ENCODE peak calls at places on chromosomes 16 and 17, in seven cellular contexts. One of them, this sample, is unnamed.

GRCh38 chr17:12320286-12320685 is 299.6 kb downstream of the MAP2K4 start:
- DNase-seq in occipital lobe: no peak
- DNase-seq in kidney: no peak
- DNase-seq in T-helper 2 cell: no peak
- DNase-seq in activated naive CD4-positive, alpha-beta T cell: no peak
- DNase-seq in activated T-helper 1 cell treated with Interleukin-2 at 50 U/mL for 16 hours: no peak
- DNase-seq in SK-N-SH: no peak
- DNase-seq in this sample: no peak

GRCh38 chr16:27311449-27311831 is 2.3 kb upstream of the IL4R start:
- DNase-seq in SK-N-SH: peak; percentile 36
- DNase-seq in activated T-helper 1 cell treated with Interleukin-2 at 50 U/mL for 16 hours: no peak
- DNase-seq in T-helper 2 cell: no peak
- DNase-seq in activated naive CD4-positive, alpha-beta T cell: no peak
- DNase-seq in kidney: no peak
- DNase-seq in occipital lobe: no peak
- DNase-seq in this sample: no peak

GRCh38 chr17:7023576-7024401 is 939 bp downstream of the BCL6B start:
- DNase-seq in T-helper 2 cell: peak; percentile 91
- DNase-seq in activated T-helper 1 cell treated with Interleukin-2 at 50 U/mL for 16 hours: peak; percentile 86
- DNase-seq in kidney: peak; percentile 97
- DNase-seq in SK-N-SH: peak; percentile 95
- DNase-seq in activated naive CD4-positive, alpha-beta T cell: peak; percentile 84
- DNase-seq in occipital lobe: peak; percentile 63
- DNase-seq in this sample: peak; percentile 93

GRCh38 chr16:63403792-63404191 is 1367.6 kb upstream of the CDH8 start:
- DNase-seq in activated T-helper 1 cell treated with Interleukin-2 at 50 U/mL for 16 hours: no peak
- DNase-seq in activated naive CD4-positive, alpha-beta T cell: no peak
- DNase-seq in SK-N-SH: no peak
- DNase-seq in kidney: peak; percentile 37
- DNase-seq in T-helper 2 cell: no peak
- DNase-seq in occipital lobe: no peak
- DNase-seq in this sample: no peak

GRCh38 chr17:62819511-62820221 is 11.6 kb upstream of the MARCHF10 start:
- DNase-seq in T-helper 2 cell: no peak
- DNase-seq in activated T-helper 1 cell treated with Interleukin-2 at 50 U/mL for 16 hours: no peak
- DNase-seq in kidney: peak; percentile 87
- DNase-seq in occipital lobe: no peak
- DNase-seq in activated naive CD4-positive, alpha-beta T cell: no peak
- DNase-seq in SK-N-SH: peak; percentile 56
- DNase-seq in this sample: no peak

GRCh38 chr16:87930456-87930855 is 5.9 kb downstream of the CA5A start:
- DNase-seq in SK-N-SH: peak; percentile 76
- DNase-seq in T-helper 2 cell: no peak
- DNase-seq in activated T-helper 1 cell treated with Interleukin-2 at 50 U/mL for 16 hours: no peak
- DNase-seq in occipital lobe: no peak
- DNase-seq in kidney: no peak
- DNase-seq in activated naive CD4-positive, alpha-beta T cell: no peak
- DNase-seq in this sample: no peak

GRCh38 chr16:53779186-53779585 is 75.2 kb downstream of the FTO start:
- DNase-seq in activated T-helper 1 cell treated with Interleukin-2 at 50 U/mL for 16 hours: no peak
- DNase-seq in SK-N-SH: no peak
- DNase-seq in activated naive CD4-positive, alpha-beta T cell: no peak
- DNase-seq in T-helper 2 cell: no peak
- DNase-seq in kidney: no peak
- DNase-seq in occipital lobe: no peak
- DNase-seq in this sample: no peak

GRCh38 chr17:16661217-16661616 is 7.6 kb upstream of the ZNF624 start:
- DNase-seq in occipital lobe: no peak
- DNase-seq in activated naive CD4-positive, alpha-beta T cell: no peak
- DNase-seq in activated T-helper 1 cell treated with Interleukin-2 at 50 U/mL for 16 hours: no peak
- DNase-seq in T-helper 2 cell: no peak
- DNase-seq in kidney: no peak
- DNase-seq in SK-N-SH: no peak
- DNase-seq in this sample: no peak

GRCh38 chr17:74513987-74514631 is 17.2 kb downstream of the CD300LB start:
- DNase-seq in occipital lobe: no peak
- DNase-seq in activated naive CD4-positive, alpha-beta T cell: no peak
- DNase-seq in T-helper 2 cell: peak; percentile 39
- DNase-seq in activated T-helper 1 cell treated with Interleukin-2 at 50 U/mL for 16 hours: no peak
- DNase-seq in kidney: no peak
- DNase-seq in SK-N-SH: no peak
- DNase-seq in this sample: peak; percentile 37

GRCh38 chr16:48531011-48531962 is 78.7 kb downstream of the N4BP1 start:
- DNase-seq in activated T-helper 1 cell treated with Interleukin-2 at 50 U/mL for 16 hours: no peak
- DNase-seq in activated naive CD4-positive, alpha-beta T cell: no peak
- DNase-seq in occipital lobe: no peak
- DNase-seq in kidney: peak; percentile 87
- DNase-seq in SK-N-SH: peak; percentile 87
- DNase-seq in T-helper 2 cell: no peak
- DNase-seq in this sample: no peak

GRCh38 chr17:63927464-63928171 is 4.5 kb downstream of the CD79B start:
- DNase-seq in occipital lobe: no peak
- DNase-seq in T-helper 2 cell: no peak
- DNase-seq in activated T-helper 1 cell treated with Interleukin-2 at 50 U/mL for 16 hours: no peak
- DNase-seq in kidney: peak; percentile 51
- DNase-seq in activated naive CD4-positive, alpha-beta T cell: no peak
- DNase-seq in SK-N-SH: peak; percentile 15
- DNase-seq in this sample: no peak

GRCh38 chr16:9337262-9338032 is 246.0 kb downstream of the HAPSTR1 start:
- DNase-seq in SK-N-SH: no peak
- DNase-seq in activated naive CD4-positive, alpha-beta T cell: no peak
- DNase-seq in T-helper 2 cell: no peak
- DNase-seq in activated T-helper 1 cell treated with Interleukin-2 at 50 U/mL for 16 hours: no peak
- DNase-seq in kidney: no peak
- DNase-seq in occipital lobe: no peak
- DNase-seq in this sample: no peak

GRCh38 chr17:64003526-64004121 is 5.5 kb downstream of the PRR29 start:
- DNase-seq in SK-N-SH: peak; percentile 18
- DNase-seq in activated naive CD4-positive, alpha-beta T cell: no peak
- DNase-seq in activated T-helper 1 cell treated with Interleukin-2 at 50 U/mL for 16 hours: no peak
- DNase-seq in kidney: no peak
- DNase-seq in occipital lobe: no peak
- DNase-seq in T-helper 2 cell: no peak
- DNase-seq in this sample: no peak

GRCh38 chr16:29922326-29922725 is 3.7 kb downstream of the KCTD13 start:
- DNase-seq in activated naive CD4-positive, alpha-beta T cell: no peak
- DNase-seq in activated T-helper 1 cell treated with Interleukin-2 at 50 U/mL for 16 hours: no peak
- DNase-seq in SK-N-SH: no peak
- DNase-seq in kidney: no peak
- DNase-seq in T-helper 2 cell: no peak
- DNase-seq in occipital lobe: no peak
- DNase-seq in this sample: no peak

GRCh38 chr16:69410285-69410990 is 14.0 kb upstream of the CYB5B start:
- DNase-seq in kidney: no peak
- DNase-seq in T-helper 2 cell: no peak
- DNase-seq in activated T-helper 1 cell treated with Interleukin-2 at 50 U/mL for 16 hours: no peak
- DNase-seq in occipital lobe: no peak
- DNase-seq in SK-N-SH: no peak
- DNase-seq in activated naive CD4-positive, alpha-beta T cell: no peak
- DNase-seq in this sample: no peak

GRCh38 chr16:1546430-1546829 is 13.0 kb downstream of the TMEM204 start:
- DNase-seq in occipital lobe: no peak
- DNase-seq in T-helper 2 cell: no peak
- DNase-seq in kidney: no peak
- DNase-seq in activated naive CD4-positive, alpha-beta T cell: no peak
- DNase-seq in SK-N-SH: no peak
- DNase-seq in activated T-helper 1 cell treated with Interleukin-2 at 50 U/mL for 16 hours: no peak
- DNase-seq in this sample: no peak

GRCh38 chr17:77768475-77768874 is 190.0 kb upstream of the TNRC6C start:
- DNase-seq in activated naive CD4-positive, alpha-beta T cell: no peak
- DNase-seq in SK-N-SH: no peak
- DNase-seq in T-helper 2 cell: no peak
- DNase-seq in kidney: peak; percentile 41
- DNase-seq in activated T-helper 1 cell treated with Interleukin-2 at 50 U/mL for 16 hours: no peak
- DNase-seq in occipital lobe: no peak
- DNase-seq in this sample: no peak

GRCh38 chr16:49269231-49269630 is 12.4 kb downstream of the CBLN1 start:
- DNase-seq in occipital lobe: no peak
- DNase-seq in SK-N-SH: no peak
- DNase-seq in kidney: no peak
- DNase-seq in activated naive CD4-positive, alpha-beta T cell: no peak
- DNase-seq in activated T-helper 1 cell treated with Interleukin-2 at 50 U/mL for 16 hours: no peak
- DNase-seq in T-helper 2 cell: no peak
- DNase-seq in this sample: no peak

GRCh38 chr17:15464629-15465028 is 2.8 kb downstream of the CDRT4 start:
- DNase-seq in SK-N-SH: no peak
- DNase-seq in occipital lobe: no peak
- DNase-seq in T-helper 2 cell: no peak
- DNase-seq in activated naive CD4-positive, alpha-beta T cell: no peak
- DNase-seq in activated T-helper 1 cell treated with Interleukin-2 at 50 U/mL for 16 hours: no peak
- DNase-seq in kidney: no peak
- DNase-seq in this sample: no peak

GRCh38 chr17:6070280-6070894 is at the start of gene WSCD1:
- DNase-seq in SK-N-SH: peak; percentile 87
- DNase-seq in kidney: peak; percentile 73
- DNase-seq in occipital lobe: peak; percentile 38
- DNase-seq in activated T-helper 1 cell treated with Interleukin-2 at 50 U/mL for 16 hours: peak; percentile 6
- DNase-seq in T-helper 2 cell: no peak
- DNase-seq in activated naive CD4-positive, alpha-beta T cell: no peak
- DNase-seq in this sample: no peak

GRCh38 chr17:32136856-32137255 is 5.4 kb upstream of the RHOT1 start:
- DNase-seq in activated T-helper 1 cell treated with Interleukin-2 at 50 U/mL for 16 hours: no peak
- DNase-seq in T-helper 2 cell: no peak
- DNase-seq in occipital lobe: no peak
- DNase-seq in activated naive CD4-positive, alpha-beta T cell: no peak
- DNase-seq in kidney: peak; percentile 15
- DNase-seq in SK-N-SH: no peak
- DNase-seq in this sample: no peak

GRCh38 chr17:48231995-48232729 is 124.6 kb downstream of the SNX11 start:
- DNase-seq in kidney: no peak
- DNase-seq in activated naive CD4-positive, alpha-beta T cell: no peak
- DNase-seq in activated T-helper 1 cell treated with Interleukin-2 at 50 U/mL for 16 hours: no peak
- DNase-seq in occipital lobe: no peak
- DNase-seq in SK-N-SH: no peak
- DNase-seq in T-helper 2 cell: no peak
- DNase-seq in this sample: no peak

GRCh38 chr17:72118588-72119279 is 2.1 kb upstream of the SOX9 start:
- DNase-seq in occipital lobe: peak; percentile 74
- DNase-seq in kidney: no peak
- DNase-seq in activated naive CD4-positive, alpha-beta T cell: no peak
- DNase-seq in SK-N-SH: peak; percentile 83
- DNase-seq in T-helper 2 cell: no peak
- DNase-seq in activated T-helper 1 cell treated with Interleukin-2 at 50 U/mL for 16 hours: no peak
- DNase-seq in this sample: no peak

GRCh38 chr17:38453951-38454421 is 25.7 kb downstream of the ARHGAP23 start:
- DNase-seq in activated naive CD4-positive, alpha-beta T cell: no peak
- DNase-seq in SK-N-SH: peak; percentile 78
- DNase-seq in activated T-helper 1 cell treated with Interleukin-2 at 50 U/mL for 16 hours: no peak
- DNase-seq in occipital lobe: no peak
- DNase-seq in T-helper 2 cell: no peak
- DNase-seq in kidney: no peak
- DNase-seq in this sample: no peak

GRCh38 chr17:6681671-6682070 is 30.1 kb downstream of the C17orf100 start:
- DNase-seq in activated naive CD4-positive, alpha-beta T cell: no peak
- DNase-seq in kidney: peak; percentile 22
- DNase-seq in activated T-helper 1 cell treated with Interleukin-2 at 50 U/mL for 16 hours: no peak
- DNase-seq in occipital lobe: no peak
- DNase-seq in T-helper 2 cell: no peak
- DNase-seq in SK-N-SH: no peak
- DNase-seq in this sample: no peak

GRCh38 chr16:5838071-5838470 is 740.5 kb upstream of the EEF2KMT start:
- DNase-seq in activated T-helper 1 cell treated with Interleukin-2 at 50 U/mL for 16 hours: no peak
- DNase-seq in kidney: no peak
- DNase-seq in occipital lobe: no peak
- DNase-seq in SK-N-SH: no peak
- DNase-seq in activated naive CD4-positive, alpha-beta T cell: no peak
- DNase-seq in T-helper 2 cell: no peak
- DNase-seq in this sample: no peak

GRCh38 chr16:70608516-70608915 is 37.8 kb upstream of the IL34 start:
- DNase-seq in SK-N-SH: no peak
- DNase-seq in T-helper 2 cell: no peak
- DNase-seq in activated naive CD4-positive, alpha-beta T cell: no peak
- DNase-seq in activated T-helper 1 cell treated with Interleukin-2 at 50 U/mL for 16 hours: no peak
- DNase-seq in occipital lobe: no peak
- DNase-seq in kidney: no peak
- DNase-seq in this sample: no peak

GRCh38 chr17:34979650-34980352 is 511 bp upstream of the LIG3 start:
- DNase-seq in SK-N-SH: no peak
- DNase-seq in kidney: no peak
- DNase-seq in T-helper 2 cell: no peak
- DNase-seq in occipital lobe: no peak
- DNase-seq in activated naive CD4-positive, alpha-beta T cell: no peak
- DNase-seq in activated T-helper 1 cell treated with Interleukin-2 at 50 U/mL for 16 hours: no peak
- DNase-seq in this sample: no peak

GRCh38 chr16:50400312-50400966 is 31.7 kb upstream of the BRD7 start:
- DNase-seq in activated naive CD4-positive, alpha-beta T cell: no peak
- DNase-seq in kidney: no peak
- DNase-seq in occipital lobe: no peak
- DNase-seq in SK-N-SH: no peak
- DNase-seq in activated T-helper 1 cell treated with Interleukin-2 at 50 U/mL for 16 hours: no peak
- DNase-seq in T-helper 2 cell: no peak
- DNase-seq in this sample: no peak

GRCh38 chr17:39069114-39069756 is 82.2 kb downstream of the PLXDC1 start:
- DNase-seq in activated T-helper 1 cell treated with Interleukin-2 at 50 U/mL for 16 hours: no peak
- DNase-seq in kidney: no peak
- DNase-seq in T-helper 2 cell: peak; percentile 29
- DNase-seq in occipital lobe: no peak
- DNase-seq in SK-N-SH: peak; percentile 69
- DNase-seq in activated naive CD4-positive, alpha-beta T cell: no peak
- DNase-seq in this sample: no peak

GRCh38 chr17:7549401-7550055 is 670 bp downstream of the TNFSF12 start:
- DNase-seq in T-helper 2 cell: peak; percentile 35
- DNase-seq in occipital lobe: peak; percentile 17
- DNase-seq in kidney: no peak
- DNase-seq in activated naive CD4-positive, alpha-beta T cell: no peak
- DNase-seq in SK-N-SH: no peak
- DNase-seq in activated T-helper 1 cell treated with Interleukin-2 at 50 U/mL for 16 hours: peak; percentile 25
- DNase-seq in this sample: peak; percentile 20

GRCh38 chr17:53749178-53749577 is 73.5 kb upstream of the KIF2B start:
- DNase-seq in SK-N-SH: no peak
- DNase-seq in occipital lobe: no peak
- DNase-seq in T-helper 2 cell: no peak
- DNase-seq in activated naive CD4-positive, alpha-beta T cell: no peak
- DNase-seq in activated T-helper 1 cell treated with Interleukin-2 at 50 U/mL for 16 hours: no peak
- DNase-seq in kidney: no peak
- DNase-seq in this sample: no peak

GRCh38 chr16:20073203-20074088 is at the start of gene GPR139:
- DNase-seq in activated naive CD4-positive, alpha-beta T cell: no peak
- DNase-seq in kidney: peak; percentile 39
- DNase-seq in T-helper 2 cell: no peak
- DNase-seq in SK-N-SH: peak; percentile 66
- DNase-seq in occipital lobe: no peak
- DNase-seq in activated T-helper 1 cell treated with Interleukin-2 at 50 U/mL for 16 hours: no peak
- DNase-seq in this sample: no peak

GRCh38 chr16:24217456-24217855 is 38.7 kb upstream of the CACNG3 start:
- DNase-seq in activated naive CD4-positive, alpha-beta T cell: no peak
- DNase-seq in T-helper 2 cell: no peak
- DNase-seq in occipital lobe: no peak
- DNase-seq in kidney: no peak
- DNase-seq in activated T-helper 1 cell treated with Interleukin-2 at 50 U/mL for 16 hours: no peak
- DNase-seq in SK-N-SH: no peak
- DNase-seq in this sample: no peak

GRCh38 chr16:81799138-81799504 is 20.0 kb downstream of the PLCG2 start:
- DNase-seq in activated naive CD4-positive, alpha-beta T cell: no peak
- DNase-seq in activated T-helper 1 cell treated with Interleukin-2 at 50 U/mL for 16 hours: no peak
- DNase-seq in occipital lobe: no peak
- DNase-seq in kidney: no peak
- DNase-seq in SK-N-SH: no peak
- DNase-seq in T-helper 2 cell: no peak
- DNase-seq in this sample: no peak

GRCh38 chr17:21275579-21276339 is 8.8 kb upstream of the MAP2K3 start:
- DNase-seq in kidney: peak; percentile 98
- DNase-seq in activated naive CD4-positive, alpha-beta T cell: peak; percentile 87
- DNase-seq in activated T-helper 1 cell treated with Interleukin-2 at 50 U/mL for 16 hours: peak; percentile 88
- DNase-seq in occipital lobe: peak; percentile 95
- DNase-seq in SK-N-SH: peak; percentile 97
- DNase-seq in T-helper 2 cell: peak; percentile 84
- DNase-seq in this sample: peak; percentile 91

GRCh38 chr17:32487460-32488176 is 825 bp downstream of the CDK5R1 start:
- DNase-seq in activated T-helper 1 cell treated with Interleukin-2 at 50 U/mL for 16 hours: no peak
- DNase-seq in T-helper 2 cell: no peak
- DNase-seq in SK-N-SH: peak; percentile 76
- DNase-seq in kidney: peak; percentile 85
- DNase-seq in occipital lobe: no peak
- DNase-seq in activated naive CD4-positive, alpha-beta T cell: no peak
- DNase-seq in this sample: no peak